ENCODE peak calls at places on chromosomes 13 and 19, in six cellular contexts. O is stimulated activated CD4-positive, alpha-beta T cell treated with anti-CD3 and anti-CD28 coated beads, Interleukin-1b, Interleukin-23, amount 100 ng/mL, for 1 hour; U is fibroblast of mammary gland; M is psoas muscle; L is endothelial cell; Z is NCI-H510A treated with DMSO at 0.1 percent for 48 hours. H is an unnamed sample.
A peak's percentile ranks its signal among the peaks of the same experiment; 100 is the strongest.

GRCh38 chr13:97440598-97440997 is 6.6 kb downstream of the RAP2A start:
- DNase-seq in M (no peak), Z (no peak), U (peak; percentile 17), O (no peak), L (no peak), H (no peak)

GRCh38 chr13:31725841-31726240 is 13.5 kb upstream of the RXFP2 start:
- DNase-seq in O (no peak), L (no peak), U (no peak), M (no peak), Z (no peak), H (no peak)

GRCh38 chr19:55383279-55383788 is 758 bp downstream of the TMEM238 start:
- DNase-seq in Z (no peak), M (no peak), U (no peak), O (no peak), L (no peak), H (no peak)

GRCh38 chr19:34241513-34242337 is 12.6 kb upstream of the GARRE1 start:
- DNase-seq in O (no peak), M (no peak), L (peak; percentile 72), U (no peak), Z (peak; percentile 96), H (no peak)

GRCh38 chr13:25170554-25171107 is 1.5 kb downstream of the AMER2 start:
- DNase-seq in U (no peak), O (no peak), Z (no peak), M (no peak), L (peak; percentile 52), H (no peak)

GRCh38 chr13:84430441-84430840 is 548.2 kb upstream of the SLITRK1 start:
- DNase-seq in L (no peak), Z (peak; percentile 1), U (no peak), O (no peak), M (no peak), H (no peak)

GRCh38 chr19:39139305-39140194 is 14.0 kb downstream of the PAK4 start:
- DNase-seq in O (no peak), L (no peak), U (no peak), Z (no peak), M (no peak), H (no peak)

GRCh38 chr19:44839272-44839671 is 6.8 kb upstream of the NECTIN2 start:
- DNase-seq in L (no peak), M (no peak), Z (no peak), U (no peak), O (no peak), H (no peak)

GRCh38 chr13:30125422-30126073 is 181.8 kb downstream of the KATNAL1 start:
- DNase-seq in M (no peak), O (no peak), U (peak; percentile 96), Z (peak; percentile 79), L (no peak), H (no peak)

GRCh38 chr19:1472227-1473055 is 6.6 kb downstream of the C19orf25 start:
- DNase-seq in O (no peak), Z (no peak), U (no peak), L (no peak), M (no peak), H (no peak)

GRCh38 chr19:45526971-45527370 is 19.7 kb downstream of the VASP start:
- DNase-seq in M (no peak), O (no peak), U (no peak), L (no peak), Z (no peak), H (no peak)

GRCh38 chr19:35919306-35919705 is 11.2 kb upstream of the TYROBP start:
- DNase-seq in U (no peak), O (no peak), M (no peak), Z (no peak), L (no peak), H (no peak)

GRCh38 chr13:72839831-72840426 is 58.0 kb downstream of the PIBF1 start:
- DNase-seq in L (peak; percentile 51), U (peak; percentile 50), M (no peak), O (no peak), Z (peak; percentile 16), H (peak; percentile 8)

GRCh38 chr13:80742027-80742426 is 401.1 kb upstream of the SPRY2 start:
- DNase-seq in U (peak; percentile 7), L (no peak), Z (no peak), O (no peak), M (no peak), H (no peak)

GRCh38 chr13:51003642-51004041 is 94.1 kb downstream of the RNASEH2B start:
- DNase-seq in L (no peak), U (no peak), M (no peak), O (no peak), Z (no peak), H (no peak)

GRCh38 chr19:40623403-40624239 is 22.5 kb downstream of the LTBP4 start:
- DNase-seq in O (no peak), Z (peak; percentile 88), M (no peak), L (no peak), U (peak; percentile 58), H (peak; percentile 84)

GRCh38 chr19:30222428-30222873 is 149.7 kb upstream of the ZNF536 start:
- DNase-seq in L (peak; percentile 76), U (no peak), Z (no peak), M (no peak), O (no peak), H (no peak)

GRCh38 chr19:17337675-17338439 is 504 bp downstream of the GTPBP3 start:
- DNase-seq in Z (no peak), L (no peak), U (no peak), M (no peak), O (no peak), H (no peak)

GRCh38 chr13:32829676-32830091 is 186.5 kb upstream of the KL start:
- DNase-seq in M (no peak), Z (no peak), U (peak; percentile 47), L (no peak), O (no peak), H (no peak)

GRCh38 chr13:27788271-27788670 is 4.0 kb upstream of the GSX1 start:
- DNase-seq in M (no peak), U (no peak), L (no peak), O (no peak), Z (no peak), H (no peak)

GRCh38 chr13:96041326-96042092 is 11.7 kb downstream of the UGGT2 start:
- DNase-seq in Z (no peak), L (no peak), M (no peak), O (no peak), U (no peak), H (no peak)